ENCODE peak calls at places on chromosomes 13 and 19, in eight cellular contexts. A, P, F, M, O, I, T and R are unnamed samples.

GRCh38 chr13:53442979-53443378 is 414.4 kb downstream of the OLFM4 start:
- DNase-seq in A (no peak), P (no peak), F (no peak), M (no peak), O (no peak), I (no peak), T (no peak), R (no peak)

GRCh38 chr19:4454952-4455738 is 2.4 kb downstream of the UBXN6 start:
- DNase-seq in A (peak), P (no peak), F (no peak), M (no peak), O (no peak), I (no peak), T (no peak), R (no peak)

GRCh38 chr19:3785938-3786824 is at the start of gene MATK:
- DNase-seq in A (no peak), P (no peak), F (no peak), M (peak), O (no peak), I (no peak), T (no peak), R (no peak)

GRCh38 chr19:18975011-18975410 is 34.0 kb upstream of the HOMER3 start:
- DNase-seq in A (no peak), P (no peak), F (no peak), M (no peak), O (no peak), I (no peak), T (no peak), R (no peak)

GRCh38 chr13:49292742-49293498 is 45.2 kb downstream of the CDADC1 start:
- DNase-seq in A (peak), P (peak), F (peak), M (no peak), O (peak), I (peak), T (no peak), R (no peak)

GRCh38 chr13:95226932-95227718 is 74.1 kb downstream of the ABCC4 start:
- DNase-seq in A (no peak), P (no peak), F (no peak), M (peak), O (no peak), I (no peak), T (no peak), R (no peak)

GRCh38 chr19:11554160-11554559 is 4.9 kb downstream of the ELOF1 start:
- DNase-seq in A (no peak), P (no peak), F (no peak), M (no peak), O (no peak), I (no peak), T (no peak), R (no peak)

GRCh38 chr13:21749410-21749809 is 78.5 kb downstream of the FGF9 start:
- DNase-seq in A (peak), P (no peak), F (no peak), M (no peak), O (peak), I (no peak), T (no peak), R (no peak)

DNA sequence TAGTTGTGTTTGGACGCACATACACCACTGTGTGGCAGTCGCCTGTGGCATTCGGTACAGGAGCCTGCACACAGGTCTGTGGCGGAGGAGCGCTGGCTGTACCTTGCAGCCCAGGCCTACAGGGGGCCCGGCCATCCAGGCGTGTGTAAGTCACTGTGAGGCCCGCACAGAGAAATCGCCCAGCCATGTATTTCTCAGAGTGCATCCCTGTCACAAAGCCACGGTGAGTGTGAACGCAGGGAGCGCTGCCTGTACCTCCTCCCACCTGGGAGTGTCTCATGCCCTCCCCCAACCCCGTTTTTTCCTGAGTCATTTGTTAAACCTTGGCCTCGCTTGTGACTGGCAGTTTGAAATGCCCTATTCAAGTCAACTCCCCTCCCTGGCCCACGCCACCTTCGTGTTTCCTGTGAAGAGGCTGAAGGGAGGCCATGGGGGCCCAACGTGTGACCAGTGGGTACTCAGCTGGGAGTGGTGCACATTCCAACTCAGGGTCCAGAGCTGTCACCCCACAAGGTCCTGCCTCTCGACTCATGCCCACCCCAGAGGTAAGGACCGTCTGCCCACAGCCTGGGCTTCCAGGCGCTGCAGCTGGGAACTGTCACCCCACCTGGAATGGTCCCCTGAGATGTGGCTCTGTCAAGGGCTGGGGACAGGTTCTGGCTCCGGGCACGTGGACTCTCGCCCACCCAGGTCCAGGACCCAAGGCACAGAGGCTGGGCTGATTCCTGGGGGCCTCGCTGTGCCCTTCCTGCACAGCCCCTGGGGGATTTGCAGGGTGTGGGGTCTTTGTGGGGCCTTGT is 11.6 kb upstream of the RASA3 start:
- DNase-seq in A (no peak), P (peak), F (no peak), M (peak), O (no peak), I (no peak), T (peak), R (no peak)
- TF ChIP-seq CTCF in A (peak), P (peak), F (no peak), M (peak), O (peak), I (no peak), T (no peak), R (peak)

DNA sequence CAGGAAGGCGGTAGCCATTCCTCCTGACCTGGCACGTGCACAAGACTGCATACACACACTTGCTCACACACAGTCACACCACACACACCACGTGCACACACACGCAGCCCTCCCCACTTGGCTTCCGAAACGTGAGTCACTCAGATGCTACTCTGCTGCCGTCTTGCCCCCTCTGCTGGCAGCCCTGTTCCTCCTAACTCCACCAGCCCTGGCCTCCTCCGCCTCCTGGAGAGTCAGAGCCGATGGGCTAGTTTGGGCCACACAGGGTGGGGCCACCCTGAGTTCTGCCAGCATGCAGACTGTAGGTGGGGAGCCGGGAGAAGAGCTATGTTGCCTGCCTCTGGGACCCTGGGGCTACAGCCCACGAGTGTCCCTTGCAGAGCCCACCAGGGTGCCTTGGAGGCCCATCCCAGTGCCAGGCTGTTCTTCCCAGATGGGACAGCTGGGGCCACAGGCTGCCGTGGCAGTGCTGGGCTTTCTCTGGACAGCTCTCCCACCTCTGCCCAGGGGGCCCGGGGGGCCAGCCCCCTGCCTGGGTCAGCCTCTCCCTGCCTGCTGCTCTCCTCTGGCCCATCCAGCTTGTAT is 12.1 kb downstream of the PIN1 start:
- DNase-seq in A (peak), P (peak), F (no peak), M (peak), O (peak), I (peak), T (peak), R (peak)
- TF ChIP-seq CTCF in A (peak), P (peak), F (no peak), M (peak), O (peak), I (peak), T (peak), R (peak)

DNA sequence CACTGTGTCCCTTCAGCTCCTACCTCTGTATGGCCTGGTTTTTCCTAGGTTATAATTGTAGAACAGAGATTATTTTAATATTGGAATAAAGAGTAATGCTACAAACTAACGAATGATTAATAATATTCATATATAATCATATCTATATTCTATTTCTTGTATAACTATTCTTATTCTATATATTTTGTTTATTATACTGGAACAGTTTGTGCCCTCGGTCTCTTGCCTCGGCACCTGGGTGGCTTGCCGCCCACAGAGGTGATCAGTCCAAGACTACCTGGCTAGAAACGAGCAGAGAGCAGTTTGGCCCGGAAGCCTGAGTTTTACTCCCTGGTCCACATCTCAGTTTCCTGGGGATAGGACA is 3.9 kb upstream of the SLC27A1 start:
- DNase-seq in A (no peak), P (no peak), F (no peak), M (no peak), O (no peak), I (no peak), T (no peak), R (no peak)
- TF ChIP-seq CTCF in A (no peak), P (no peak), F (no peak), M (peak), O (no peak), I (no peak), T (no peak), R (no peak)

GRCh38 chr19:58398545-58398944 is 3.1 kb downstream of the RNF225 start:
- DNase-seq in A (no peak), P (no peak), F (no peak), M (no peak), O (no peak), I (no peak), T (no peak), R (no peak)

GRCh38 chr19:58400638-58400915 is 5.1 kb downstream of the RNF225 start:
- DNase-seq in A (no peak), P (no peak), F (no peak), M (no peak), O (no peak), I (no peak), T (no peak), R (no peak)

GRCh38 chr19:58399903-58400637 is 4.6 kb downstream of the RNF225 start:
- DNase-seq in A (no peak), P (no peak), F (no peak), M (no peak), O (no peak), I (no peak), T (no peak), R (no peak)

GRCh38 chr19:58401825-58402433 is 6.5 kb downstream of the RNF225 start:
- DNase-seq in A (no peak), P (no peak), F (no peak), M (no peak), O (no peak), I (no peak), T (no peak), R (no peak)

DNA sequence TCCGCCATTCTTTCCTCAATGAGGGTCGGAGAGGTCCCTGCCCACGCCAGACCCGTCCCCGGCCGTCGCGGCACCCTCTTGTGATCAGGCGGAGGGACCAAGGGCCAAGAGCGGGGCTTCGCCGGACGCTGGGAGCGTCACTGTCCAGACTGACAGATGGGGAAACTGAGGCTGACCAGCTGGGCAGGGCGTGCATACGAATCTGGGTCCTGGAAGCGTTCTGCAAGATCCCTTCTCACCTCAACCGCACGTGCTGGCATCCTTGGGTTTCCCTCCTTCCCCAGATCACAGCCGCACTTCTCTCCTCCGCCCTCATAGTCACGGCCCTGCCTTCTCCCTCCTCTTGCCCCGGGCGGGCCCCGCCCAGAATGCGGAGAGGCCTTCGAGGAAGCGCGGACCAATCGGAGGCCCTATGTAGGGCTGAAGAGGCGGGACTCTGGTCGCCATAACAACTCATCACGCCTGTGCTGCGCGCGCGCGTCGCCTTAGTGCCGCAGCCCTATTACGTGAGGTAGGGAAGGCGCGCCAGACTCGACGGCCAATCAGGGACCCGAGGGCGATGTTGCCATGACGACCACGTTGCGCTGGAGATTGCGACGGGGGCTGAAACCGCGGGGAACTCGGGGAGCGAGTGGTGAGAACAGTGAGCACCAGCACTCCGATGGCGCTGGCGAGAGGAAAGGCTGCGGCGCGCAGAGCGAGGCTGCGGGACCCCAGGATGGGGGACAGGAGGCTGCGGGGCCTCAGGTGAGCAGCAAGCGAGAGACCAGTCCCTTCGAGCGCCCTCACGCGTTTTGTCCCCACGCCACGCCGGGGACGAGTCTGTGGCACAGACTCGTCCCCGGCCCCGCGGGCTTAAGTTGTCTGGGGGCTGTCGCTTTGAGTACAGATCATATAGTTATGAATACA is 5.7 kb downstream of the RNF225 start:
- DNase-seq in A (peak), P (peak), F (peak), M (peak), O (peak), I (peak), T (peak), R (peak)
- TF ChIP-seq CTCF in A (peak), P (no peak), F (no peak), M (peak), O (peak), I (no peak), T (no peak), R (peak)

GRCh38 chr19:16540948-16541347 is 1.3 kb downstream of the CHERP start:
- DNase-seq in A (no peak), P (no peak), F (no peak), M (no peak), O (no peak), I (no peak), T (no peak), R (no peak)
- TF ChIP-seq CTCF in A (no peak), P (no peak), F (no peak), M (no peak), O (no peak), I (no peak), T (no peak), R (no peak)